ENCODE peak calls at places on chromosomes 11 and 22, in eight cellular contexts. M is NCI-H1105, F is ACHN, G is heart left ventricle, Y is transverse colon, X is KG1, J is posterior vena cava, V is amniotic stem cell. R is an unnamed sample.

GRCh38 chr11:120956710-120957500 is 67.0 kb upstream of the TBCEL start:
- DNase-seq in M (no peak), F (no peak), G (no peak), Y (no peak), X (peak), J (no peak), V (no peak), R (no peak)

GRCh38 chr11:58933661-58934060 is 5.6 kb upstream of the GLYATL1 start:
- DNase-seq in M (no peak), F (no peak), G (no peak), Y (no peak), X (no peak), J (no peak), V (no peak), R (no peak)

GRCh38 chr11:105181521-105181920 is 42.0 kb upstream of the CARD18 start:
- DNase-seq in M (no peak), F (no peak), G (no peak), Y (no peak), X (peak), J (no peak), V (no peak), R (peak)

GRCh38 chr22:23804781-23805291 is 18.1 kb downstream of the SMARCB1 start:
- DNase-seq in M (no peak), F (no peak), G (no peak), Y (no peak), X (no peak), J (no peak), V (no peak), R (peak)

GRCh38 chr11:35247863-35248262 is 108.9 kb downstream of the CD44 start:
- DNase-seq in M (no peak), F (no peak), G (no peak), Y (no peak), X (no peak), J (no peak), V (no peak), R (no peak)

GRCh38 chr11:66987158-66987620 is 12.1 kb downstream of the C11orf86 start:
- DNase-seq in M (no peak), F (no peak), G (peak), Y (no peak), X (no peak), J (no peak), V (no peak), R (no peak)

GRCh38 chr11:111344032-111344431 is 35.0 kb downstream of the POU2AF1 start:
- DNase-seq in M (no peak), F (no peak), G (peak), Y (peak), X (no peak), J (peak), V (no peak), R (peak)

GRCh38 chr11:120229451-120230424 is 10.2 kb upstream of the POU2F3 start:
- DNase-seq in M (no peak), F (peak), G (no peak), Y (no peak), X (peak), J (no peak), V (no peak), R (peak)

GRCh38 chr11:8681837-8682218 is 637 bp downstream of the TRIM66 start:
- DNase-seq in M (no peak), F (no peak), G (no peak), Y (no peak), X (no peak), J (no peak), V (no peak), R (no peak)

GRCh38 chr11:69854719-69855118 is 35.5 kb upstream of the FGF3 start:
- DNase-seq in M (no peak), F (no peak), G (no peak), Y (no peak), X (no peak), J (no peak), V (no peak), R (peak)

GRCh38 chr11:44779736-44780520 is 53.2 kb downstream of the TSPAN18 start:
- DNase-seq in M (no peak), F (no peak), G (no peak), Y (no peak), X (no peak), J (no peak), V (no peak), R (no peak)

GRCh38 chr11:125358254-125358840 is 137.7 kb downstream of the FEZ1 start:
- DNase-seq in M (no peak), F (no peak), G (no peak), Y (no peak), X (no peak), J (no peak), V (no peak), R (peak)

GRCh38 chr11:65437436-65438227 is 15.0 kb downstream of the NEAT1 start:
- DNase-seq in M (no peak), F (peak), G (peak), Y (peak), X (no peak), J (peak), V (no peak), R (peak)

GRCh38 chr11:112525270-112525669 is 264.6 kb upstream of the PLET1 start:
- DNase-seq in M (no peak), F (no peak), G (peak), Y (peak), X (no peak), J (no peak), V (no peak), R (peak)

GRCh38 chr11:94185387-94186084 is 56.9 kb downstream of the PANX1 start:
- DNase-seq in M (no peak), F (no peak), G (no peak), Y (no peak), X (no peak), J (no peak), V (peak), R (peak)

GRCh38 chr11:103862827-103863213 is 173.6 kb upstream of the DDI1 start:
- DNase-seq in M (no peak), F (no peak), G (no peak), Y (no peak), X (no peak), J (no peak), V (no peak), R (no peak)